ENCODE peak calls at places on chromosomes 11 and 22, in seven cellular contexts. F is GM23338, U is vagina, K is breast epithelium, S is spleen, R is HL-60, Q is HCT116. T is an unnamed sample.

GRCh38 chr11:43397251-43397650 is 38.5 kb downstream of the TTC17 start:
- DNase-seq in F (no peak), U (no peak), K (no peak), S (no peak), R (no peak), Q (no peak), T (no peak)

GRCh38 chr11:117554601-117555333 is 227.1 kb downstream of the CEP164 start:
- DNase-seq in F (no peak), U (no peak), K (peak), S (peak), R (no peak), Q (no peak), T (no peak)

GRCh38 chr11:44258190-44258489 is 51.8 kb downstream of the ALX4 start:
- DNase-seq in F (no peak), U (no peak), K (no peak), S (no peak), R (no peak), Q (no peak), T (no peak)

GRCh38 chr11:111206472-111206871 is 39.1 kb upstream of the POU2AF2 start:
- DNase-seq in F (no peak), U (no peak), K (no peak), S (no peak), R (no peak), Q (no peak), T (no peak)

GRCh38 chr22:28341001-28341400 is 338.6 kb downstream of the TTC28 start:
- DNase-seq in F (no peak), U (no peak), K (no peak), S (no peak), R (no peak), Q (no peak), T (no peak)

GRCh38 chr11:78472905-78473304 is 55.3 kb upstream of the GAB2 start:
- DNase-seq in F (no peak), U (no peak), K (no peak), S (no peak), R (no peak), Q (no peak), T (no peak)

GRCh38 chr11:128731041-128731663 is 37.3 kb downstream of the FLI1 start:
- DNase-seq in F (no peak), U (no peak), K (no peak), S (no peak), R (no peak), Q (no peak), T (no peak)

GRCh38 chr11:81907996-81908395 is 825.7 kb downstream of the FAM181B start:
- DNase-seq in F (no peak), U (no peak), K (no peak), S (no peak), R (no peak), Q (no peak), T (no peak)

GRCh38 chr22:38462960-38463784 is 4.7 kb upstream of the KDELR3 start:
- DNase-seq in F (peak), U (no peak), K (no peak), S (peak), R (no peak), Q (no peak), T (no peak)

GRCh38 chr11:61776561-61777075 is 15.8 kb downstream of the TMEM258 start:
- DNase-seq in F (peak), U (no peak), K (no peak), S (no peak), R (peak), Q (peak), T (no peak)

GRCh38 chr11:17410606-17411379 is 22.3 kb upstream of the KCNJ11 start:
- DNase-seq in F (no peak), U (no peak), K (no peak), S (peak), R (no peak), Q (no peak), T (peak)

GRCh38 chr11:60767388-60767811 is 10.7 kb downstream of the MS4A15 start:
- DNase-seq in F (peak), U (no peak), K (no peak), S (peak), R (no peak), Q (peak), T (no peak)

GRCh38 chr22:50250555-50251471 is at the start of gene HDAC10:
- DNase-seq in F (peak), U (no peak), K (no peak), S (peak), R (peak), Q (no peak), T (peak)

GRCh38 chr11:78567209-78567608 is 7.5 kb downstream of the NARS2 start:
- DNase-seq in F (no peak), U (no peak), K (no peak), S (no peak), R (no peak), Q (no peak), T (no peak)

GRCh38 chr11:60349990-60350389 is 22.9 kb downstream of the MS4A6E start:
- DNase-seq in F (no peak), U (no peak), K (no peak), S (no peak), R (no peak), Q (no peak), T (no peak)

GRCh38 chr11:68090706-68091105 is 30.5 kb downstream of the CHKA start:
- DNase-seq in F (no peak), U (no peak), K (peak), S (no peak), R (peak), Q (no peak), T (peak)

GRCh38 chr11:104979839-104980238 is 11.5 kb upstream of the CASP4 start:
- DNase-seq in F (no peak), U (no peak), K (no peak), S (no peak), R (no peak), Q (no peak), T (no peak)

GRCh38 chr22:43205261-43205691 is 18.3 kb upstream of the TTLL12 start:
- DNase-seq in F (no peak), U (no peak), K (no peak), S (no peak), R (no peak), Q (no peak), T (no peak)

GRCh38 chr11:110249066-110249465 is 47.3 kb downstream of the RDX start:
- DNase-seq in F (no peak), U (no peak), K (no peak), S (no peak), R (no peak), Q (no peak), T (no peak)

GRCh38 chr11:132744771-132745170 is 787.5 kb downstream of the OPCML start:
- DNase-seq in F (no peak), U (no peak), K (no peak), S (no peak), R (no peak), Q (no peak), T (no peak)

GRCh38 chr11:70725786-70726185 is 327.5 kb downstream of the CTTN start:
- DNase-seq in F (no peak), U (no peak), K (no peak), S (no peak), R (no peak), Q (no peak), T (no peak)

GRCh38 chr11:83538286-83538685 is 252.1 kb upstream of the CCDC90B start:
- DNase-seq in F (no peak), U (no peak), K (no peak), S (no peak), R (no peak), Q (no peak), T (no peak)

GRCh38 chr22:46131151-46131587 is 19.2 kb upstream of the PPARA start:
- DNase-seq in F (peak), U (no peak), K (no peak), S (no peak), R (no peak), Q (no peak), T (no peak)

GRCh38 chr11:68099474-68100405 is 21.4 kb downstream of the CHKA start:
- DNase-seq in F (peak), U (no peak), K (no peak), S (no peak), R (peak), Q (no peak), T (peak)

GRCh38 chr11:124670732-124671131 is 2.8 kb downstream of the SIAE start:
- DNase-seq in F (peak), U (no peak), K (no peak), S (no peak), R (peak), Q (no peak), T (no peak)

GRCh38 chr22:20531404-20532181 is 24.2 kb downstream of the MED15 start:
- DNase-seq in F (peak), U (no peak), K (peak), S (no peak), R (no peak), Q (peak), T (peak)

GRCh38 chr11:36123353-36124220 is 165.6 kb downstream of the COMMD9 start:
- DNase-seq in F (no peak), U (no peak), K (no peak), S (no peak), R (no peak), Q (no peak), T (no peak)

GRCh38 chr11:15179167-15179566 is 64.4 kb downstream of the INSC start:
- DNase-seq in F (no peak), U (no peak), K (no peak), S (no peak), R (no peak), Q (no peak), T (no peak)

GRCh38 chr11:26730711-26731460 is 9.0 kb upstream of the SLC5A12 start:
- DNase-seq in F (no peak), U (no peak), K (no peak), S (no peak), R (no peak), Q (no peak), T (no peak)

GRCh38 chr11:16946477-16947282 is 67.5 kb downstream of the PLEKHA7 start:
- DNase-seq in F (peak), U (no peak), K (no peak), S (no peak), R (no peak), Q (no peak), T (no peak)

GRCh38 chr22:49767355-49768062 is 60.2 kb downstream of the BRD1 start:
- DNase-seq in F (peak), U (no peak), K (no peak), S (peak), R (peak), Q (peak), T (no peak)

GRCh38 chr11:63840356-63841060 is 1.6 kb downstream of the MARK2 start:
- DNase-seq in F (no peak), U (no peak), K (no peak), S (no peak), R (peak), Q (no peak), T (no peak)

GRCh38 chr22:35452810-35453743 is 53.1 kb downstream of the MCM5 start:
- DNase-seq in F (no peak), U (no peak), K (no peak), S (no peak), R (no peak), Q (no peak), T (no peak)

GRCh38 chr11:72684236-72684912 is 10.2 kb upstream of the PDE2A start:
- DNase-seq in F (peak), U (no peak), K (no peak), S (peak), R (peak), Q (peak), T (peak)

GRCh38 chr11:105960252-105961245 is 61.5 kb downstream of the MSANTD4 start:
- DNase-seq in F (peak), U (no peak), K (no peak), S (no peak), R (no peak), Q (no peak), T (no peak)

GRCh38 chr11:84901986-84902385 is 725.2 kb downstream of the DLG2 start:
- DNase-seq in F (no peak), U (no peak), K (no peak), S (no peak), R (no peak), Q (no peak), T (no peak)

GRCh38 chr22:27317156-27317555 is 484.4 kb downstream of the MN1 start:
- DNase-seq in F (peak), U (no peak), K (no peak), S (no peak), R (no peak), Q (no peak), T (no peak)

GRCh38 chr11:118572075-118572913 is at the start of gene ARCN1:
- DNase-seq in F (peak), U (no peak), K (peak), S (peak), R (peak), Q (peak), T (peak)
- TF ChIP-seq CTCF in F (peak), U (no peak), K (no peak), S (no peak), R (no peak), Q (no peak), T (no peak)

DNA sequence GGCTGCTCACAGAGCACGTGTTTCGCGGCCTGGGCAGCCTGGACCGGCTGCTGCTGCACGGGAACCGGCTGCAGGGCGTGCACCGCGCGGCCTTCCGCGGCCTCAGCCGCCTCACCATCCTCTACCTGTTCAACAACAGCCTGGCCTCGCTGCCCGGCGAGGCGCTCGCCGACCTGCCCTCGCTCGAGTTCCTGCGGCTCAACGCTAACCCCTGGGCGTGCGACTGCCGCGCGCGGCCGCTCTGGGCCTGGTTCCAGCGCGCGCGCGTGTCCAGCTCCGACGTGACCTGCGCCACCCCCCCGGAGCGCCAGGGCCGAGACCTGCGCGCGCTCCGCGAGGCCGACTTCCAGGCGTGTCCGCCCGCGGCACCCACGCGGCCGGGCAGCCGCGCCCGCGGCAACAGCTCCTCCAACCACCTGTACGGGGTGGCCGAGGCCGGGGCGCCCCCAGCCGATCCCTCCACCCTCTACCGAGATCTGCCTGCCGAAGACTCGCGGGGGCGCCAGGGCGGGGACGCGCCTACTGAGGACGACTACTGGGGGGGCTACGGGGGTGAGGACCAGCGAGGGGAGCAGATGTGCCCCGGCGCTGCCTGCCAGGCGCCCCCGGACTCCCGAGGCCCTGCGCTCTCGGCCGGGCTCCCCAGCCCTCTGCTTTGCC is 16.0 kb downstream of the RTN4RL2 start:
- DNase-seq in F (peak), U (no peak), K (peak), S (peak), R (no peak), Q (no peak), T (peak)
- H3K4me3 ChIP-seq in F (peak), U (peak), K (peak), S (peak), R (no peak), Q (no peak), T (peak)

GRCh38 chr11:46958777-46959176 is 22.2 kb downstream of the CSTPP1 start:
- DNase-seq in F (no peak), U (no peak), K (no peak), S (no peak), R (no peak), Q (no peak), T (no peak)

GRCh38 chr11:46963848-46964247 is 27.3 kb downstream of the CSTPP1 start:
- DNase-seq in F (no peak), U (no peak), K (no peak), S (no peak), R (no peak), Q (no peak), T (no peak)

GRCh38 chr11:46966773-46967172 is 30.2 kb downstream of the CSTPP1 start:
- DNase-seq in F (no peak), U (no peak), K (no peak), S (no peak), R (no peak), Q (no peak), T (no peak)

GRCh38 chr11:46961041-46961440 is 24.5 kb downstream of the CSTPP1 start:
- DNase-seq in F (no peak), U (no peak), K (no peak), S (no peak), R (no peak), Q (no peak), T (no peak)
- TF ChIP-seq POLR2AphosphoS5 in F (no peak), U (no peak), K (no peak), S (no peak), R (no peak), Q (no peak), T (no peak)

DNA sequence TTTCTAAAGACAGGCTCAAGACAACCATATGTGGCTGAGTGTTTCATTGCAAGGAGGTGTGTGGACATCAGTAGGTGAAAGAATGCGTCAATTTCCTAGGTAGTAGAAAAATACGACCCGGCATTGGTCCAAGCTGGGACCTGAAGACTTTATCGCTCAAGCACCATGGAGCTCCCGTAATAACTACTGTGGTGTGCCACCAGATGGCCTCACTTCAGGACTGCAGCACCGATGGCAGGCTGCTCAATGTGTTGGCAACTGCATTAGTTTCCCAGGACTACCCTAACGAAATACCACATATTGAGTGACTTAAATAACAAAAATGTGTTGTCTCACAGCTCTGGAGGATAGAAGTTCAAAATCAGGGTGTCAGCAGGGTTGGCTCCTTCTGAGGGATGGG is 72.4 kb upstream of the FAT3 start:
- DNase-seq in F (peak), U (no peak), K (no peak), S (no peak), R (no peak), Q (no peak), T (no peak)
- TF ChIP-seq CTCF in F (peak), U (no peak), K (no peak), S (no peak), R (no peak), Q (no peak), T (no peak)

DNA sequence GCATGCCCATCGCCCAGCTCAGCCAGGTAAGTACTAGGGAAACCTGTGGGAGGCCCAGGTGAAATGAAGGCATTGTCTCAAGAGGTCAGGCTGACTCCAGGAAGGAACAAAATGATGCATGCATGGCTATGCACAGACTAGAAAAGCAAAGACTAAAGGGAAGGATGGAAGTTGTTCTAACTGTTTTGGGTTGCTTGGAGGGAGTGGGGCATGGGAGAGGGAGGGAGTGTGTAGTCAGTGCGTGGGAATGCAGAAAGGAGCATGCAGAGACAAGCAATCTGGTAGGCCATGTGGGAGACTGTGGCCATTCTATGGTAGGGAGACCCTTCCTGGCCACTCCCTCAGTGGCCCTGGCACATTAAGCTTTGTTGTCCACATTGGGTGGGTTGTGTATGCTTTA is 2.9 kb downstream of the MICAL3 start:
- DNase-seq in F (no peak), U (no peak), K (no peak), S (peak), R (no peak), Q (no peak), T (no peak)
- H3K4me3 ChIP-seq in F (no peak), U (no peak), K (no peak), S (no peak), R (no peak), Q (no peak), T (no peak)

GRCh38 chr11:47161134-47161854 is 15.4 kb downstream of the ARFGAP2 start:
- DNase-seq in F (peak), U (no peak), K (peak), S (no peak), R (peak), Q (no peak), T (peak)
- TF ChIP-seq POLR2AphosphoS5 in F (no peak), U (no peak), K (no peak), S (peak), R (peak), Q (no peak), T (no peak)

T was measured in prostate gland.